ENCODE peak calls at places on chromosome 4, in four cellular contexts. W, U, P and J are unnamed samples.

GRCh38 chr4:144174401-144175067 is 34.0 kb upstream of the GYPA start:
- DNase-seq in W (peak), U (peak), P (no peak), J (peak)

GRCh38 chr4:88661724-88662123 is 35.9 kb downstream of the NAP1L5 start:
- DNase-seq in W (peak), U (no peak), P (no peak), J (peak)

GRCh38 chr4:2591189-2591588 is 54.7 kb downstream of the FAM193A start:
- DNase-seq in W (peak), U (no peak), P (peak), J (peak)

GRCh38 chr4:154441982-154442381 is 49.6 kb downstream of the DCHS2 start:
- DNase-seq in W (no peak), U (no peak), P (no peak), J (no peak)

GRCh38 chr4:23851455-23851854 is 38.4 kb downstream of the PPARGC1A start:
- DNase-seq in W (no peak), U (no peak), P (no peak), J (no peak)

GRCh38 chr4:54066718-54067129 is 2.3 kb upstream of the CHIC2 start:
- DNase-seq in W (no peak), U (peak), P (peak), J (no peak)

GRCh38 chr4:78776031-78776728 is at the start of gene BMP2K:
- DNase-seq in W (peak), U (peak), P (peak), J (peak)

GRCh38 chr4:65089666-65090065 is 580.6 kb downstream of the EPHA5 start:
- DNase-seq in W (peak), U (no peak), P (no peak), J (peak)

GRCh38 chr4:84269531-84269930 is 229.6 kb downstream of the NKX6-1 start:
- DNase-seq in W (no peak), U (no peak), P (no peak), J (no peak)

GRCh38 chr4:2788532-2789103 is 4.3 kb upstream of the SH3BP2 start:
- DNase-seq in W (peak), U (no peak), P (peak), J (no peak)

GRCh38 chr4:125547842-125548241 is 233.1 kb downstream of the FAT4 start:
- DNase-seq in W (peak), U (no peak), P (no peak), J (peak)

GRCh38 chr4:164571593-164572385 is 182.1 kb upstream of the SMIM31 start:
- DNase-seq in W (peak), U (no peak), P (no peak), J (no peak)

GRCh38 chr4:171464499-171464898 is 348.7 kb upstream of the GALNTL6 start:
- DNase-seq in W (no peak), U (no peak), P (no peak), J (no peak)

GRCh38 chr4:76896731-76897521 is 1.0 kb downstream of the SOWAHB start:
- DNase-seq in W (no peak), U (peak), P (peak), J (peak)

GRCh38 chr4:48024522-48024921 is 8.0 kb downstream of the NIPAL1 start:
- DNase-seq in W (no peak), U (no peak), P (no peak), J (no peak)

GRCh38 chr4:82833696-82834313 is 35.2 kb upstream of the SCD5 start:
- DNase-seq in W (peak), U (no peak), P (no peak), J (peak)

GRCh38 chr4:154559141-154559841 is 3.5 kb upstream of the FGB start:
- DNase-seq in W (peak), U (peak), P (no peak), J (peak)

GRCh38 chr4:53714377-53715140 is 123.3 kb upstream of the LNX1 start:
- DNase-seq in W (peak), U (no peak), P (no peak), J (peak)

GRCh38 chr4:147787204-147787603 is 55.3 kb downstream of the ARHGAP10 start:
- DNase-seq in W (peak), U (no peak), P (no peak), J (peak)

GRCh38 chr4:24768604-24769003 is 26.8 kb upstream of the SOD3 start:
- DNase-seq in W (no peak), U (no peak), P (no peak), J (no peak)

GRCh38 chr4:33878710-33879109 is 2365.6 kb downstream of the ARAP2 start:
- DNase-seq in W (no peak), U (no peak), P (no peak), J (no peak)

GRCh38 chr4:52983563-52984303 is 121.6 kb downstream of the RASL11B start:
- DNase-seq in W (peak), U (peak), P (no peak), J (peak)

GRCh38 chr4:47640911-47641310 is 155.8 kb downstream of the ATP10D start:
- DNase-seq in W (no peak), U (no peak), P (no peak), J (no peak)

GRCh38 chr4:8108991-8109390 is 49.6 kb downstream of the ABLIM2 start:
- DNase-seq in W (no peak), U (no peak), P (no peak), J (no peak)

GRCh38 chr4:8109406-8110065 is 49.1 kb downstream of the ABLIM2 start:
- DNase-seq in W (no peak), U (no peak), P (no peak), J (no peak)

GRCh38 chr4:8112036-8112576 is 46.5 kb downstream of the ABLIM2 start:
- DNase-seq in W (no peak), U (no peak), P (no peak), J (no peak)

GRCh38 chr4:8108261-8108660 is 50.4 kb downstream of the ABLIM2 start:
- DNase-seq in W (no peak), U (no peak), P (no peak), J (no peak)

DNA sequence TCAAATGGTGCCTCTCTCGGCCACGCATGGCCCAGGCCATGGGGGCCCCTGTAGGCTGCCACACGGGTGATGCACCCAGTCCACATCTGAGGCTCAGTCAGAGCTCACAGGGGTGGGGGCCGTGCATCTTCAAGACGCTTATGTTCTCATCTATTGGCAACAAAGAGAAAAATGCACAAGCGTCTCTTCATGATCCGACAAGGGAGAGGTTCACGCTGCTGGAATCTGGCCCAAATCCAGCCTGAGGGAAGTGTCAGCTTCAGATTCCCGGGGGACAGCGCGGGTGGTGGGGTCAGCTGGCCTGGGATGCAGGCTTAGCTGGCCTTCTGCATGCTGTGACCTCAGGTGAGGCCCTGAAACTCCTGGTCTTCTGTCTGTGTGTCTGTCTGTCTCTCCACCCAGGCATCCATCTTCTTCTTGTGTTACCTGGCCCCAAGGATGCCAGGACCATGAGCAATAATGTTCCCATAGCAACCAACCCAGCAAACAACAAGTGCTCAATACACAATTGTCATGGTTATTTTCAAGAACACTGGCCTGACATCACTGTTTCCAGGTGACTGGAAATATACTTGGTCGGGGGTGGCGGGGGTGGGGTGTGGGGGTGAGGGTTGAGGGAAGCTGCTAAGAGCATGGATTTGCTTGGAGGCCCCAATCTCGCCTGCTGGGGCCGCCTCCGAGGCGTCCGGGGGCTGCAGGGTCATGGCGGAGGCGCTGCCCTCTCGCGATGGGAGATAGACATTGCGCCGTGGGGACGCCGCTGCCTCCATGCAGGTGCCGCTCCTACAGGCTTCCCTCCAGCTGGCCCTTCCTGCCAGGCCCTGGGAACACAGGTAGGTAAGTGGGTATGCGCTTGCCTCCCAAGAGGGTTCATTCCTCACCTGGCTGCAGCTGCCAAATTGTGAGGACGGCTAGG is 48.3 kb downstream of the ABLIM2 start:
- DNase-seq in W (no peak), U (peak), P (no peak), J (no peak)
- TF ChIP-seq CTCF in W (peak), U (peak), P (no peak), J (no peak)

DNA sequence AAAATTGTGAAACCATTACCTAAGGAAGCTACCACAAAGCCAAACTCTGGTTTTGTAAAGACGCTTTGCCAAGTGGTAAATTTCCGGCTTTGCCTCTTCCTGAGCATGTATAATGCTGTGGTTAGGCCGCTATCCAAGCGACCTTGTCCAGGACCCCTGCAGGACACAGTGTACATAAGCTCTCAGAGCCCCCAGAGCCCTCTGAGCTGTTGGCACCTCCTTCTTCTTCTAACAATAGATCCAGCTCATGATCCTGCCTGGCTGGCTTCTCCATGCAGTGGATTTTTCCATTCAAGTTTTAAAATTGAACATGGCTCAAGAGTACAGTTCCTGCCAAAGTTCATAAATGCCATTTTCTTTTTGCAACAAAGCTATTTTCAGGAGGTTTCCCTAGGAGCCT is 326.7 kb downstream of the MAPK10 start:
- DNase-seq in W (peak), U (no peak), P (peak), J (peak)
- TF ChIP-seq CTCF in W (no peak), U (no peak), P (no peak), J (no peak)

GRCh38 chr4:131430302-131430701 is 1718.8 kb upstream of the PCDH10 start:
- DNase-seq in W (no peak), U (no peak), P (no peak), J (no peak)
- TF ChIP-seq CTCF in W (no peak), U (no peak), P (no peak), J (no peak)

GRCh38 chr4:37388672-37389368 is 144.3 kb downstream of the NWD2 start:
- DNase-seq in W (no peak), U (no peak), P (no peak), J (no peak)

GRCh38 chr4:37392540-37393255 is 148.2 kb downstream of the NWD2 start:
- DNase-seq in W (no peak), U (no peak), P (peak), J (no peak)

GRCh38 chr4:37389369-37389765 is 144.8 kb downstream of the NWD2 start:
- DNase-seq in W (no peak), U (no peak), P (no peak), J (no peak)

GRCh38 chr4:37393889-37394288 is 149.3 kb downstream of the NWD2 start:
- DNase-seq in W (no peak), U (no peak), P (no peak), J (no peak)

GRCh38 chr4:37389967-37390580 is 145.5 kb downstream of the NWD2 start:
- DNase-seq in W (peak), U (peak), P (peak), J (peak)
- TF ChIP-seq CTCF in W (peak), U (peak), P (peak), J (peak)

GRCh38 chr4:598925-599324 is 22.8 kb upstream of the TMEM271 start:
- DNase-seq in W (no peak), U (no peak), P (no peak), J (no peak)
- TF ChIP-seq CTCF in W (no peak), U (no peak), P (no peak), J (no peak)

GRCh38 chr4:122876456-122876855 is 45.9 kb downstream of the NUDT6 start:
- DNase-seq in W (peak), U (no peak), P (no peak), J (no peak)

GRCh38 chr4:122873752-122874151 is 47.1 kb downstream of the FGF2 start:
- DNase-seq in W (peak), U (no peak), P (no peak), J (peak)

GRCh38 chr4:122873146-122873545 is 46.5 kb downstream of the FGF2 start:
- DNase-seq in W (no peak), U (no peak), P (no peak), J (no peak)

GRCh38 chr4:122875949-122876348 is 46.4 kb downstream of the NUDT6 start:
- DNase-seq in W (no peak), U (no peak), P (no peak), J (no peak)

DNA sequence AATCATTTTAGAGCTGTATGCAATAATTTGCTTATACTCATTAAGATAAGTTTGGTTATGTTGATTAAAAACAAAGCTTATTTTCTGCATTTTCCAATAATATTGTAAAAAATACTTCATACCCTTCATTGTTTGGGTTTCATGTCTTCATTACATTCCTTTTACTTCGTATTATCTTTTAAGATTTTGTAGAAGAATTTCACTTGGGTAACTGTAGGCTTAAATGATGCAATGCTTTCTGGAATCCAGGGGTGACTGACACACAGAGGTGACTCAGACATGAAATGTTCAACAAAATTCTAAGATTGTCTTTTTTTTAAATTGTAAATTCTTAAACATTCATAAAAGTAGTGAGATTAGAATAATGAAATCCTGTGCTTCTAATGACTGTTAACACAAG is 47.6 kb downstream of the FGF2 start:
- DNase-seq in W (peak), U (no peak), P (no peak), J (peak)
- TF ChIP-seq CTCF in W (no peak), U (no peak), P (no peak), J (no peak)

GRCh38 chr4:189974056-189974455 is 33.4 kb downstream of the FRG1 start:
- DNase-seq in W (peak), U (no peak), P (no peak), J (peak)
- TF ChIP-seq CTCF in W (no peak), U (peak), P (no peak), J (peak)

GRCh38 chr4:119564106-119564505 is 64.5 kb downstream of the PDE5A start:
- DNase-seq in W (no peak), U (no peak), P (no peak), J (no peak)

DNA sequence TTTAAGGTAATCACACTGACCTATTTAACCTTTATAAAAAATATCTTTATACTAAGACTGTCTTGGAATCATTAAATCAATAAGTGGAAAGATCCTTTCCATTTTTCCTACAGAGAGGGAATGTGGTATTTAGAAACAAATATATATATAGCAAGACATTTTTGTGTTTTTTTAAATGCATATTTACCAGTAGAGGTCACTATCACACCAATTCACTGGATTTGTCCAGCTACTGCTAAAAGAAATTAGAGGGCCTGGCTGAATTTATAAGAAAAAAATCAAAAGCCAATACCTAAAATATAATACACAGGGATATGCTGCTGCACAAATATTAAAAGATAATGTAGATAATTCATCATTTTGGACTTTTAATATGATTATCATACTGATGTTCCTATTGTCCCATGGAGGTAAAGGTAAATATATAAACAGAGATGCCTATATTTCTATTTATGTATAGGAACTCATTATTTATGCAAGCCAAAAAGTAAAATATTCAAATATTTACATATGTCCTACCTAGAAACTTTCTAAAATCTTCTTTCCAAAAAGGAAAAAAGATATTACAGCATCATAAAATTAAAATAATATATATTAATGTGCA is 69.5 kb downstream of the PDE5A start:
- DNase-seq in W (peak), U (no peak), P (no peak), J (peak)
- TF ChIP-seq CTCF in W (peak), U (peak), P (peak), J (peak)

GRCh38 chr4:37453361-37454262 is 209.1 kb downstream of the NWD2 start:
- DNase-seq in W (peak), U (peak), P (peak), J (peak)
- TF ChIP-seq CTCF in W (no peak), U (no peak), P (no peak), J (no peak)